ENCODE peak calls at places on chromosomes 1 and 21, in seven cellular contexts. G is K562, P is endothelial cell of umbilical vein, Y is transverse colon, H is H54, U is A549, W is NB4. C is an unnamed sample.

GRCh38 chr1:20981903-20982695 is 194.6 kb downstream of the EIF4G3 start:
- DNase-seq in P (peak), H (no peak), Y (no peak), W (peak), U (no peak), G (no peak), C (no peak)

GRCh38 chr1:210359255-210359654 is 30.6 kb downstream of the HHAT start:
- DNase-seq in W (no peak), G (no peak), P (no peak), Y (no peak), U (no peak), H (no peak), C (peak)

GRCh38 chr1:170296642-170297041 is 150.9 kb downstream of the NTMT2 start:
- DNase-seq in Y (no peak), H (no peak), G (no peak), P (no peak), U (no peak), W (no peak), C (no peak)

GRCh38 chr1:9317591-9318331 is 25.1 kb downstream of the SPSB1 start:
- DNase-seq in H (peak), W (no peak), P (peak), Y (peak), G (no peak), U (no peak), C (no peak)

GRCh38 chr1:231951399-231951798 is 324.8 kb downstream of the DISC1 start:
- DNase-seq in P (peak), W (no peak), H (peak), U (no peak), G (no peak), Y (no peak), C (no peak)

GRCh38 chr1:199297174-199297573 is 658.3 kb downstream of the PTPRC start:
- DNase-seq in H (no peak), G (no peak), Y (no peak), U (no peak), P (no peak), W (no peak), C (no peak)

GRCh38 chr1:231666220-231666956 is 39.8 kb downstream of the DISC1 start:
- DNase-seq in U (no peak), W (no peak), Y (no peak), H (no peak), P (no peak), G (no peak), C (no peak)

GRCh38 chr1:7223334-7224080 is 438.3 kb downstream of the CAMTA1 start:
- DNase-seq in U (peak), P (no peak), Y (no peak), W (no peak), G (no peak), H (peak), C (no peak)

GRCh38 chr1:46576564-46576963 is 25.1 kb upstream of the KNCN start:
- DNase-seq in P (no peak), W (no peak), Y (no peak), U (no peak), H (no peak), G (no peak), C (no peak)

GRCh38 chr1:30757196-30757949 is at the start of gene LAPTM5:
- DNase-seq in Y (peak), P (peak), U (no peak), W (peak), G (no peak), H (no peak), C (peak)

GRCh38 chr1:150971583-150972416 is 2.8 kb downstream of the CERS2 start:
- DNase-seq in H (peak), Y (no peak), U (no peak), W (peak), P (no peak), G (no peak), C (peak)

GRCh38 chr1:60055336-60055735 is 18.2 kb downstream of the C1orf87 start:
- DNase-seq in Y (no peak), G (no peak), H (no peak), P (no peak), U (no peak), W (no peak), C (no peak)

GRCh38 chr1:247535402-247535801 is 838 bp downstream of the OR2C3 start:
- DNase-seq in G (no peak), U (no peak), Y (no peak), W (no peak), H (no peak), P (no peak), C (no peak)

GRCh38 chr1:242199861-242200458 is 201.1 kb upstream of the MAP1LC3C start:
- DNase-seq in W (no peak), G (no peak), P (no peak), U (no peak), Y (no peak), H (no peak), C (no peak)

GRCh38 chr1:76254165-76255043 is 179.9 kb downstream of the ST6GALNAC3 start:
- DNase-seq in W (no peak), P (peak), U (no peak), Y (no peak), H (no peak), G (no peak), C (no peak)

GRCh38 chr1:40381268-40382109 is 8.0 kb downstream of the SMAP2 start:
- DNase-seq in W (peak), U (no peak), P (no peak), Y (no peak), H (no peak), G (no peak), C (no peak)
- TF ChIP-seq POLR2A in W (no peak), U (no peak), P (no peak), Y (peak), H (no peak), G (no peak), C (peak)

GRCh38 chr1:230308039-230308438 is 118.1 kb downstream of the PGBD5 start:
- DNase-seq in H (peak), U (peak), W (no peak), P (peak), Y (peak), G (no peak), C (no peak)

GRCh38 chr1:230308821-230309220 is 117.3 kb downstream of the PGBD5 start:
- DNase-seq in Y (no peak), U (no peak), W (no peak), P (no peak), G (no peak), H (no peak), C (no peak)

GRCh38 chr1:230312676-230313075 is 113.5 kb downstream of the PGBD5 start:
- DNase-seq in W (no peak), Y (no peak), U (no peak), G (no peak), P (no peak), H (no peak), C (no peak)

GRCh38 chr1:230309646-230310177 is 116.4 kb downstream of the PGBD5 start:
- DNase-seq in G (no peak), W (no peak), H (no peak), U (no peak), P (no peak), Y (no peak), C (no peak)

DNA sequence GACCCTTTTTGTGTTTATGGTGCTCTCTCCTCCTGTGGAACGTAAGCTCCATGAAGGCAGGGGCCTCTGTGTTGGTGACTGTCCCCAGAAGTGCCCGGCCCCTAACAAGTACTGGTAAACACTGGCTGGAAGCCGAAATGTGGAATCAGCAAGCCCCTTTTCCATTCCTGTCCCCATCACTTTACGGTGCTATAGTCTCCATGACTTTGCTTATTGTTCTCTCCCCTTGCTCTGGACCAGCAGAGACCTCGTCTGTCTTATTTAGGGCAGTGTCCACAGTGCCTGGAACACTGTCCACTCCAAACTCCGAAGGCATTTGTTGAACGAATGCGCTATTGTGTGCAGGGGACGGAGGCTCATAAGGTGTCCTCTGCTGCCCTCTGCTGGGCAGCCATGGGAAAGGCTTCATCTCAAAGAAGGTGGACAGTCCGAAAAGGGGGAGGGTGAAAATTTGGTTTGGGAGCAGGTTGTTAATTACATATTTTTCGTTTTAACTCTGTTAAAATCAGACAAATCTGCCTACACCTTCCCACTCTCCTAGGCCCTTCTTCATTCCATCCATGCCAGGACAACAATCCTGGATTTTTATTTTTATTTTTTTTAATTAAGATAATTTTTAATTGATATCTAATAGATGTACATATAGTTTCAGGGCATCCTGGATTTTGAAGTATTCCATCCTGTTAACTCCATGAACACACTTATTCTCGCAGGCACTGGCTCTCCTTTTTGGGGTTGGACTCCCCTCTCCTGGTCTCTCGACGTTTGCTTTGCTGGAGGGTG is 115.6 kb downstream of the PGBD5 start:
- DNase-seq in P (peak), W (peak), U (peak), G (peak), Y (peak), H (peak), C (peak)
- TF ChIP-seq POLR2A in P (no peak), W (no peak), U (no peak), G (no peak), Y (no peak), H (no peak), C (no peak)

DNA sequence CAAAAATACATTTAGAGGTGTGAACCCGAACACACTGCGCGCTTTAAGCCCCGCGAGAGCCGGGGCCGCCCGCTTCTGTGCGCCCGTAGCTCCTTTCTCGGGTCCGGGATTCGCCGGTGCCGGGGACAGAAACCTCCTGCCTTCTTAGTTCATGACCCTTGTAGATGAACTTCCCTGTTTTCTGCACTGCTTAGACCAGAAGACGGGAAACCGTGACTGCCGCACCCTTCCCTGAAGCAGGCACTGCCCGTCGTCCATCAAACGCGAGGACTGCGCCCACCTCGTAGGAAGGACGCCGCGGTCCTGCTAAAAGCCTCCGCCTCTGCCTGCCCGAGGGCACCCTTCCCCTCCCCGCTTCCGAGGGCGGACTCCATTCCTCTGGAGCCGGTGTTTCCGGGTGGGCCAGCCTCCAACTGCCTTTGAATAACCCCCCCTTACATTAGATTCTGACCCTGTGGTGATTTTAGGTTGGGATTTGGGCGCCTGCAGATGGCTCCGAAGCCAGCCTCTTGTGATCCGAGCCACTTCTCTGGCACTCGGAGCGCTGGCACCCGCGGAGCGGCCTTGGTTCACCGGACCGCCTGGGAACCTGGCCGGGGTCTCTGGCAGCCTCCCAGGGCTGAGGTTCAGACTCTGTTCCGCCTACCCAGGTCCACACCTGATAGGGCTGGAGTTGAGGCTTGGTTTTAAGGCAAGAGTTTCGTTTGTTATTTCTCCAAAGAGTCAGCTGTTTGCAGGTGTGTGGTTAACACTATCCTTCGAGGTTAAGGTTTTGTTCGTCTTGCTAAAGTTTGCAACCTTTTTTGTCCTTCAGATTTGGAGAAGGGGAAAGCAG is 1.2 kb upstream of the PTTG1IP start:
- DNase-seq in P (peak), U (no peak), Y (peak), H (no peak), W (peak), G (no peak), C (peak)
- TF ChIP-seq POLR2A in P (peak), U (no peak), Y (peak), H (no peak), W (no peak), G (no peak), C (peak)

GRCh38 chr21:34202553-34203332 is 129.4 kb downstream of the MRPS6 start:
- DNase-seq in U (no peak), Y (peak), G (no peak), H (no peak), P (no peak), W (peak), C (peak)
- TF ChIP-seq POLR2A in U (no peak), Y (no peak), G (no peak), H (no peak), P (no peak), W (no peak), C (no peak)

DNA sequence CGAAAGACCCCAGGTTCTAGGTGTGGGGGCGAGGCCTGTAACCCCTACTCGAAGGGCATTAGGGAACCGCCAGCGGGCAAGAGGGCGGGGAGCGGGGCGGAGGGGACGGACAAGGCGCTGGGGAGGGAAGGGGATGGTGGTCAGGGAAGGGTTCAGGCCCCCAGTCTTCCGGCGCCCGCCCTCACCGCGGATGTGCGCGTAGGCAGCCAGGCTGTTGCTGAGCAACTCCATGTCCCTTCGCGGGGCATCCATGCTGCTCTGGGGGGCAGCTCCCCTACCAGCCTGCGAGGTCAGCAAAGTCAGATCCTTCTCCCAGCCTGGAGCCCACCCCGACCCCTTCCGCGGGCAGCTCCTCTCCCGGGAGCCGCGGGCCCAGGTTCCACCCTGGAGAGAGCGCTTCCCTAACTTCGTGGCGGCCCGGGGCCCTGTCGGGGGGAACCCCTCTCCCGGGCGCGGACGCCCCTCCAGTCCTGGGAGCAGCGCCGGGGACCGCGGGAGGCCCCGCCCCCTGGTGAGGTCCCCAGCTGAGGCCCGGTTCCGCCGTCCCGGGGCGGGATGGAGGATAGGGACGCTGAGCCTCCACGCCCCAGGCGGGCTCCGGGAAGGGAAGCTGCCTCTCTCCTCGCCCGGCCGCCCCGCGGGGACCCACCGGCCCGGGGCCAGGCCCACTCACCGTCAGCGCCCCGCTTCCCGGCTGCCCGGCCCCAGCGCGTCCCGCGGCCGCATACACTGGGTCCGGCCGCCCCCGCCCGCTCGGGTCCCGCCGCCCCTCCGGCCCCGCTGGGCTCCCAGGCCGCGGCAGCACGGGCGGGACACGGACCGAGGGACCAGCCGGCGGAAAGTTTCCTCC is 434 bp downstream of the EVA1B start:
- DNase-seq in P (peak), Y (peak), U (no peak), W (peak), G (peak), H (no peak), C (peak)
- TF ChIP-seq POLR2A in P (peak), Y (no peak), U (no peak), W (no peak), G (no peak), H (peak), C (no peak)

GRCh38 chr1:94326329-94326728 is 88.9 kb upstream of the ARHGAP29 start:
- DNase-seq in P (no peak), G (no peak), U (no peak), Y (no peak), W (no peak), H (no peak), C (no peak)

GRCh38 chr1:94325379-94326302 is 88.3 kb upstream of the ARHGAP29 start:
- DNase-seq in W (no peak), G (no peak), H (peak), U (peak), Y (no peak), P (peak), C (no peak)

GRCh38 chr1:94322696-94323095 is 85.3 kb upstream of the ARHGAP29 start:
- DNase-seq in Y (no peak), G (no peak), W (no peak), P (no peak), U (peak), H (peak), C (no peak)

GRCh38 chr1:94323311-94324167 is 86.2 kb upstream of the ARHGAP29 start:
- DNase-seq in U (no peak), H (no peak), Y (no peak), P (peak), G (no peak), W (no peak), C (no peak)

DNA sequence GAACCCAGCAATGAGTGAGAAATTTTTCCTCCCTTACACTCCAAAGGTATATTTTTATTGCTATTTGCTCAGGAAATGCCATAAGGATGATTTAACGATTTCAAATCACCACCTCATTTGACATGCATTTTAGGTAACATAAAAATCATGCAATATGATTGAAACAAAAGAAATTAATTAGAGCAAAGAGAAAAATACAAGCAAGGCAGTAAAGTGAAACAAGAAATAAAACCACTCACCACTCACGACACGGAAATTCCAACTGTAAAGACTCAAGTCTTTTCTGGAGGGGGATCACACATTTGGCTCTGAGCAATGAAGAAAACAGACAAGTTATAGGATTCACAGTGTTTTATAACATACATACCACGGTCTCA is 86.8 kb upstream of the ARHGAP29 start:
- DNase-seq in U (no peak), P (peak), W (no peak), H (no peak), G (no peak), Y (no peak), C (no peak)
- TF ChIP-seq POLR2A in U (no peak), P (no peak), W (no peak), H (no peak), G (no peak), Y (no peak), C (no peak)